ENCODE peak calls at places on chromosomes 12 and 14, in eight cellular contexts. C is naive thymus-derived CD4-positive, alpha-beta T cell; Y is RCC 7860; L is stimulated activated CD4-positive, alpha-beta T cell treated with anti-CD3 and anti-CD28 coated beads, Interleukin-4, amount 100 ng/mL, for 24 hours; E is ureter; I is AG08396; X is A172; J is activated naive CD8-positive, alpha-beta T cell treated with anti-CD3 and anti-CD28 coated beads, Interleukin-2, amount 50 U/mL, for 24 hours. P is an unnamed sample.
A peak's percentile ranks its signal among the peaks of the same experiment; 100 is the strongest.

GRCh38 chr14:22614240-22614799 is 16.2 kb downstream of the ABHD4 start:
- DNase-seq in C (no peak), Y (peak; percentile 96), L (no peak), E (peak; percentile 52), I (peak; percentile 85), X (peak; percentile 96), J (no peak), P (no peak)

GRCh38 chr12:102234599-102234998 is 37.0 kb upstream of the PMCH start:
- DNase-seq in C (no peak), Y (no peak), L (no peak), E (no peak), I (no peak), X (no peak), J (no peak), P (no peak)

GRCh38 chr12:26250801-26251200 is 55.4 kb downstream of the SSPN start:
- DNase-seq in C (no peak), Y (no peak), L (no peak), E (no peak), I (no peak), X (no peak), J (no peak), P (no peak)

GRCh38 chr14:80055912-80056801 is 155.1 kb downstream of the DIO2 start:
- DNase-seq in C (no peak), Y (peak; percentile 23), L (no peak), E (peak; percentile 44), I (peak; percentile 60), X (peak; percentile 45), J (no peak), P (no peak)

GRCh38 chr12:2074792-2075191 is 22.0 kb downstream of the CACNA1C start:
- DNase-seq in C (no peak), Y (no peak), L (no peak), E (no peak), I (no peak), X (no peak), J (no peak), P (no peak)

GRCh38 chr14:92787554-92787953 is 6.6 kb upstream of the GOLGA5 start:
- DNase-seq in C (no peak), Y (no peak), L (no peak), E (no peak), I (no peak), X (no peak), J (no peak), P (no peak)

GRCh38 chr12:29245246-29245645 is 96.2 kb downstream of the FAR2 start:
- DNase-seq in C (no peak), Y (no peak), L (no peak), E (no peak), I (no peak), X (no peak), J (no peak), P (no peak)

GRCh38 chr12:111428728-111429175 is 23.0 kb downstream of the SH2B3 start:
- DNase-seq in C (no peak), Y (no peak), L (no peak), E (no peak), I (no peak), X (peak; percentile 50), J (peak; percentile 47), P (peak; percentile 33)

GRCh38 chr12:108850854-108851573 is 6.4 kb downstream of the SSH1 start:
- DNase-seq in C (no peak), Y (no peak), L (no peak), E (no peak), I (peak; percentile 78), X (peak; percentile 61), J (no peak), P (no peak)

GRCh38 chr14:95302667-95303066 is 17.0 kb downstream of the CLMN start:
- DNase-seq in C (no peak), Y (no peak), L (no peak), E (no peak), I (no peak), X (no peak), J (no peak), P (no peak)

P was measured in activated naive CD4-positive, alpha-beta T cell treated with Interleukin-2 at 50 U/mL for 16 hours.